ENCODE peak calls at places on chromosomes 2 and 18, in four cellular contexts. J, I, Q and O are unnamed samples.

GRCh38 chr2:223306371-223306770 is 254.4 kb downstream of the KCNE4 start:
- DNase-seq in Q (no peak), J (no peak), I (peak), O (peak)

GRCh38 chr2:23420840-23421476 is 36.0 kb downstream of the KLHL29 start:
- DNase-seq in J (no peak), Q (no peak), I (no peak), O (no peak)

GRCh38 chr18:2536493-2536892 is 34.8 kb downstream of the METTL4 start:
- DNase-seq in I (peak), Q (no peak), J (no peak), O (peak)

GRCh38 chr2:105787376-105788318 is 42.9 kb downstream of the NCK2 start:
- DNase-seq in I (peak), J (no peak), Q (no peak), O (no peak)

GRCh38 chr2:181971032-181971431 is 14.6 kb upstream of the PPP1R1C start:
- DNase-seq in J (no peak), Q (no peak), I (no peak), O (no peak)

GRCh38 chr18:48934708-48935432 is 15.9 kb downstream of the SMAD7 start:
- DNase-seq in I (peak), Q (peak), J (no peak), O (peak)

GRCh38 chr2:238714038-238714528 is 133.8 kb upstream of the TWIST2 start:
- DNase-seq in Q (no peak), J (no peak), I (no peak), O (peak)

GRCh38 chr2:219296631-219297391 is 12.4 kb downstream of the PTPRN start:
- DNase-seq in J (no peak), I (no peak), Q (peak), O (no peak)

GRCh38 chr2:101617188-101617587 is 80.3 kb upstream of the MAP4K4 start:
- DNase-seq in Q (no peak), J (no peak), I (peak), O (peak)

GRCh38 chr2:15732341-15733077 is 140.8 kb downstream of the DDX1 start:
- DNase-seq in J (no peak), I (no peak), Q (no peak), O (peak)

GRCh38 chr2:158619496-158619895 is 162.7 kb downstream of the PKP4 start:
- DNase-seq in Q (no peak), J (no peak), I (peak), O (peak)

GRCh38 chr2:232387451-232388171 is 9.1 kb downstream of the ALPP start:
- DNase-seq in Q (peak), I (no peak), J (peak), O (no peak)

GRCh38 chr2:30165050-30165520 is 18.3 kb downstream of the YPEL5 start:
- DNase-seq in I (peak), Q (no peak), J (peak), O (peak)

GRCh38 chr2:124533226-124533954 is 508.3 kb downstream of the CNTNAP5 start:
- DNase-seq in J (no peak), Q (no peak), I (no peak), O (no peak)

GRCh38 chr18:31040982-31041345 is 1.6 kb downstream of the DSC3 start:
- DNase-seq in J (no peak), I (peak), Q (no peak), O (no peak)

GRCh38 chr2:240155080-240156025 is 14.9 kb upstream of the OTOS start:
- DNase-seq in Q (peak), I (no peak), J (peak), O (no peak)

GRCh38 chr2:173137616-173138015 is 62.0 kb downstream of the MAP3K20 start:
- DNase-seq in I (no peak), Q (no peak), J (no peak), O (no peak)

GRCh38 chr18:57813245-57813644 is 10.1 kb upstream of the ATP8B1 start:
- DNase-seq in Q (no peak), I (peak), J (no peak), O (peak)

GRCh38 chr2:16121986-16122390 is 181.6 kb downstream of the MYCN start:
- DNase-seq in I (no peak), J (no peak), Q (no peak), O (no peak)

GRCh38 chr2:159209341-159210306 is 76.9 kb downstream of the WDSUB1 start:
- DNase-seq in J (no peak), Q (no peak), I (no peak), O (no peak)

GRCh38 chr2:11862049-11862448 is 115.6 kb downstream of the LPIN1 start:
- DNase-seq in Q (no peak), J (no peak), I (no peak), O (no peak)

GRCh38 chr2:138548796-138549195 is 47.2 kb downstream of the SPOPL start:
- DNase-seq in Q (no peak), I (no peak), J (no peak), O (no peak)

GRCh38 chr2:239323473-239323872 is 77.3 kb downstream of the HDAC4 start:
- DNase-seq in I (no peak), Q (no peak), J (no peak), O (no peak)

GRCh38 chr18:74630804-74631203 is 33.1 kb downstream of the ZNF407 start:
- DNase-seq in J (no peak), Q (no peak), I (no peak), O (no peak)

GRCh38 chr2:125584732-125585131 is 1071.2 kb upstream of the GYPC start:
- DNase-seq in J (no peak), I (no peak), Q (no peak), O (no peak)

GRCh38 chr2:3108710-3109702 is 268.6 kb downstream of the EIPR1 start:
- DNase-seq in Q (peak), I (no peak), J (no peak), O (no peak)

GRCh38 chr2:154758871-154759270 is 60.4 kb downstream of the KCNJ3 start:
- DNase-seq in J (no peak), I (no peak), Q (no peak), O (no peak)

GRCh38 chr2:218179782-218180181 is 13.0 kb upstream of the CXCR1 start:
- DNase-seq in J (no peak), I (no peak), Q (no peak), O (no peak)

GRCh38 chr2:150681120-150681796 is 193.8 kb upstream of the RND3 start:
- DNase-seq in Q (no peak), J (no peak), I (peak), O (peak)

GRCh38 chr2:173652311-173652710 is 297.6 kb downstream of the CDCA7 start:
- DNase-seq in I (peak), Q (no peak), J (no peak), O (peak)

GRCh38 chr2:127047054-127047453 is 59.9 kb downstream of the BIN1 start:
- DNase-seq in J (no peak), I (no peak), Q (no peak), O (no peak)

GRCh38 chr18:37937287-37937686 is 371.7 kb upstream of the CELF4 start:
- DNase-seq in I (no peak), J (no peak), Q (no peak), O (no peak)

GRCh38 chr2:11286323-11286722 is 58.1 kb downstream of the ROCK2 start:
- DNase-seq in J (no peak), Q (no peak), I (no peak), O (no peak)

GRCh38 chr2:126963390-126963789 is 64.7 kb downstream of the TEX51 start:
- DNase-seq in I (no peak), Q (no peak), J (no peak), O (no peak)

GRCh38 chr2:15560404-15560987 is 638 bp downstream of the NBAS start:
- DNase-seq in Q (no peak), J (peak), I (peak), O (peak)

GRCh38 chr2:46334389-46335345 is 37.5 kb downstream of the EPAS1 start:
- DNase-seq in Q (no peak), I (peak), J (no peak), O (peak)

GRCh38 chr2:238566001-238566645 is 139.4 kb downstream of the ASB1 start:
- DNase-seq in I (no peak), J (no peak), Q (peak), O (no peak)

GRCh38 chr2:158391876-158392275 is 64.7 kb downstream of the CCDC148 start:
- DNase-seq in J (no peak), I (no peak), Q (no peak), O (peak)